ENCODE peak calls at places on chromosomes 3 and 15, in nine cellular contexts. One of them, this sample, is unnamed.

GRCh38 chr15:64213646-64214045 is 50.8 kb upstream of the PPIB start:
- DNase-seq in heart left ventricle: no peak
- DNase-seq in amygdala: no peak
- DNase-seq in RPMI8226: no peak
- DNase-seq in NCI-H748 treated with DMSO at 0.1 percent for 48 hours: no peak
- DNase-seq in frontal cortex: no peak
- DNase-seq in NAMALWA: no peak
- DNase-seq in activated T-helper 1 cell treated with Interleukin-2 at 50 U/mL for 16 hours: no peak
- DNase-seq in RWPE1: no peak
- DNase-seq in this sample: no peak

GRCh38 chr3:48858709-48859108 is 11.0 kb upstream of the PRKAR2A start:
- DNase-seq in NAMALWA: no peak
- DNase-seq in heart left ventricle: no peak
- DNase-seq in NCI-H748 treated with DMSO at 0.1 percent for 48 hours: no peak
- DNase-seq in amygdala: no peak
- DNase-seq in RPMI8226: no peak
- DNase-seq in activated T-helper 1 cell treated with Interleukin-2 at 50 U/mL for 16 hours: no peak
- DNase-seq in frontal cortex: no peak
- DNase-seq in RWPE1: no peak
- DNase-seq in this sample: no peak

GRCh38 chr15:90011705-90012104 is 10.6 kb downstream of the ZNF710 start:
- DNase-seq in NAMALWA: no peak
- DNase-seq in heart left ventricle: no peak
- DNase-seq in amygdala: no peak
- DNase-seq in RWPE1: no peak
- DNase-seq in RPMI8226: no peak
- DNase-seq in NCI-H748 treated with DMSO at 0.1 percent for 48 hours: no peak
- DNase-seq in frontal cortex: no peak
- DNase-seq in activated T-helper 1 cell treated with Interleukin-2 at 50 U/mL for 16 hours: no peak
- DNase-seq in this sample: no peak

GRCh38 chr15:27956285-27956684 is 142.8 kb downstream of the OCA2 start:
- DNase-seq in activated T-helper 1 cell treated with Interleukin-2 at 50 U/mL for 16 hours: no peak
- DNase-seq in NCI-H748 treated with DMSO at 0.1 percent for 48 hours: no peak
- DNase-seq in heart left ventricle: no peak
- DNase-seq in frontal cortex: no peak
- DNase-seq in NAMALWA: no peak
- DNase-seq in RPMI8226: peak; percentile 19
- DNase-seq in amygdala: no peak
- DNase-seq in RWPE1: peak; percentile 46
- DNase-seq in this sample: no peak

GRCh38 chr15:42155546-42156265 is 730 bp downstream of the PLA2G4F start:
- DNase-seq in amygdala: no peak
- DNase-seq in heart left ventricle: no peak
- DNase-seq in NCI-H748 treated with DMSO at 0.1 percent for 48 hours: no peak
- DNase-seq in RPMI8226: no peak
- DNase-seq in activated T-helper 1 cell treated with Interleukin-2 at 50 U/mL for 16 hours: no peak
- DNase-seq in NAMALWA: no peak
- DNase-seq in frontal cortex: no peak
- DNase-seq in RWPE1: no peak
- DNase-seq in this sample: no peak

GRCh38 chr15:33226559-33227181 is 32.2 kb upstream of the FMN1 start:
- DNase-seq in frontal cortex: no peak
- DNase-seq in RPMI8226: peak; percentile 50
- DNase-seq in RWPE1: peak; percentile 66
- DNase-seq in heart left ventricle: peak; percentile 47
- DNase-seq in NAMALWA: peak; percentile 95
- DNase-seq in NCI-H748 treated with DMSO at 0.1 percent for 48 hours: peak; percentile 7
- DNase-seq in amygdala: no peak
- DNase-seq in activated T-helper 1 cell treated with Interleukin-2 at 50 U/mL for 16 hours: peak; percentile 34
- DNase-seq in this sample: no peak

GRCh38 chr15:93882133-93882532 is 349.2 kb upstream of the MCTP2 start:
- DNase-seq in heart left ventricle: no peak
- DNase-seq in NAMALWA: no peak
- DNase-seq in frontal cortex: no peak
- DNase-seq in activated T-helper 1 cell treated with Interleukin-2 at 50 U/mL for 16 hours: no peak
- DNase-seq in RPMI8226: no peak
- DNase-seq in amygdala: no peak
- DNase-seq in NCI-H748 treated with DMSO at 0.1 percent for 48 hours: no peak
- DNase-seq in RWPE1: no peak
- DNase-seq in this sample: no peak

GRCh38 chr3:14228611-14229470 is 50.2 kb downstream of the LSM3 start:
- DNase-seq in RPMI8226: no peak
- DNase-seq in heart left ventricle: no peak
- DNase-seq in amygdala: no peak
- DNase-seq in NCI-H748 treated with DMSO at 0.1 percent for 48 hours: no peak
- DNase-seq in NAMALWA: no peak
- DNase-seq in activated T-helper 1 cell treated with Interleukin-2 at 50 U/mL for 16 hours: no peak
- DNase-seq in frontal cortex: no peak
- DNase-seq in RWPE1: no peak
- DNase-seq in this sample: no peak

GRCh38 chr3:27385504-27385903 is 16.3 kb upstream of the NEK10 start:
- DNase-seq in activated T-helper 1 cell treated with Interleukin-2 at 50 U/mL for 16 hours: no peak
- DNase-seq in heart left ventricle: no peak
- DNase-seq in RWPE1: no peak
- DNase-seq in RPMI8226: no peak
- DNase-seq in NCI-H748 treated with DMSO at 0.1 percent for 48 hours: no peak
- DNase-seq in NAMALWA: no peak
- DNase-seq in frontal cortex: no peak
- DNase-seq in amygdala: no peak
- DNase-seq in this sample: no peak

GRCh38 chr15:91922701-91923279 is 69.3 kb downstream of the SLCO3A1 start:
- DNase-seq in NCI-H748 treated with DMSO at 0.1 percent for 48 hours: peak; percentile 51
- DNase-seq in heart left ventricle: no peak
- DNase-seq in frontal cortex: no peak
- DNase-seq in RWPE1: no peak
- DNase-seq in activated T-helper 1 cell treated with Interleukin-2 at 50 U/mL for 16 hours: no peak
- DNase-seq in RPMI8226: no peak
- DNase-seq in NAMALWA: no peak
- DNase-seq in amygdala: no peak
- DNase-seq in this sample: no peak

GRCh38 chr3:114721864-114722263 is 425.2 kb downstream of the ZBTB20 start:
- DNase-seq in RPMI8226: no peak
- DNase-seq in NCI-H748 treated with DMSO at 0.1 percent for 48 hours: no peak
- DNase-seq in frontal cortex: no peak
- DNase-seq in activated T-helper 1 cell treated with Interleukin-2 at 50 U/mL for 16 hours: no peak
- DNase-seq in amygdala: no peak
- DNase-seq in NAMALWA: no peak
- DNase-seq in RWPE1: no peak
- DNase-seq in heart left ventricle: no peak
- DNase-seq in this sample: peak; percentile 7

GRCh38 chr3:184719709-184720108 is 7.8 kb upstream of the MAGEF1 start:
- DNase-seq in NCI-H748 treated with DMSO at 0.1 percent for 48 hours: no peak
- DNase-seq in NAMALWA: no peak
- DNase-seq in RWPE1: no peak
- DNase-seq in amygdala: no peak
- DNase-seq in heart left ventricle: no peak
- DNase-seq in RPMI8226: no peak
- DNase-seq in activated T-helper 1 cell treated with Interleukin-2 at 50 U/mL for 16 hours: no peak
- DNase-seq in frontal cortex: no peak
- DNase-seq in this sample: no peak

GRCh38 chr3:163327086-163327485 is 1751.2 kb downstream of the SI start:
- DNase-seq in NAMALWA: no peak
- DNase-seq in NCI-H748 treated with DMSO at 0.1 percent for 48 hours: no peak
- DNase-seq in frontal cortex: no peak
- DNase-seq in RPMI8226: no peak
- DNase-seq in RWPE1: no peak
- DNase-seq in heart left ventricle: no peak
- DNase-seq in activated T-helper 1 cell treated with Interleukin-2 at 50 U/mL for 16 hours: no peak
- DNase-seq in amygdala: no peak
- DNase-seq in this sample: no peak

GRCh38 chr3:95172549-95172948 is 1109.7 kb downstream of the NSUN3 start:
- DNase-seq in NAMALWA: no peak
- DNase-seq in RWPE1: no peak
- DNase-seq in RPMI8226: peak; percentile 3
- DNase-seq in heart left ventricle: no peak
- DNase-seq in activated T-helper 1 cell treated with Interleukin-2 at 50 U/mL for 16 hours: no peak
- DNase-seq in frontal cortex: no peak
- DNase-seq in amygdala: no peak
- DNase-seq in NCI-H748 treated with DMSO at 0.1 percent for 48 hours: peak; percentile 39
- DNase-seq in this sample: no peak

GRCh38 chr3:119778811-119779210 is 3.1 kb upstream of the NR1I2 start:
- DNase-seq in frontal cortex: no peak
- DNase-seq in amygdala: no peak
- DNase-seq in RPMI8226: no peak
- DNase-seq in NCI-H748 treated with DMSO at 0.1 percent for 48 hours: no peak
- DNase-seq in heart left ventricle: no peak
- DNase-seq in activated T-helper 1 cell treated with Interleukin-2 at 50 U/mL for 16 hours: no peak
- DNase-seq in RWPE1: no peak
- DNase-seq in NAMALWA: no peak
- DNase-seq in this sample: no peak

GRCh38 chr3:33115024-33115768 is 1.4 kb downstream of the CRTAP start:
- DNase-seq in activated T-helper 1 cell treated with Interleukin-2 at 50 U/mL for 16 hours: no peak
- DNase-seq in NCI-H748 treated with DMSO at 0.1 percent for 48 hours: no peak
- DNase-seq in NAMALWA: no peak
- DNase-seq in RPMI8226: peak; percentile 48
- DNase-seq in heart left ventricle: peak; percentile 77
- DNase-seq in amygdala: peak; percentile 37
- DNase-seq in RWPE1: peak; percentile 37
- DNase-seq in frontal cortex: peak; percentile 49
- DNase-seq in this sample: no peak

GRCh38 chr15:98164573-98164972 is 204.1 kb downstream of the ARRDC4 start:
- DNase-seq in NCI-H748 treated with DMSO at 0.1 percent for 48 hours: no peak
- DNase-seq in frontal cortex: no peak
- DNase-seq in NAMALWA: no peak
- DNase-seq in RWPE1: peak; percentile 30
- DNase-seq in amygdala: no peak
- DNase-seq in RPMI8226: no peak
- DNase-seq in activated T-helper 1 cell treated with Interleukin-2 at 50 U/mL for 16 hours: no peak
- DNase-seq in heart left ventricle: no peak
- DNase-seq in this sample: no peak

GRCh38 chr3:185758912-185759311 is 65.9 kb downstream of the IGF2BP2 start:
- DNase-seq in activated T-helper 1 cell treated with Interleukin-2 at 50 U/mL for 16 hours: no peak
- DNase-seq in heart left ventricle: no peak
- DNase-seq in NAMALWA: no peak
- DNase-seq in amygdala: no peak
- DNase-seq in NCI-H748 treated with DMSO at 0.1 percent for 48 hours: no peak
- DNase-seq in RWPE1: no peak
- DNase-seq in RPMI8226: no peak
- DNase-seq in frontal cortex: no peak
- DNase-seq in this sample: no peak

GRCh38 chr15:22956257-22956979 is 23.8 kb downstream of the CYFIP1 start:
- DNase-seq in NCI-H748 treated with DMSO at 0.1 percent for 48 hours: no peak
- DNase-seq in heart left ventricle: peak; percentile 67
- DNase-seq in frontal cortex: no peak
- DNase-seq in activated T-helper 1 cell treated with Interleukin-2 at 50 U/mL for 16 hours: no peak
- DNase-seq in RWPE1: no peak
- DNase-seq in RPMI8226: no peak
- DNase-seq in NAMALWA: no peak
- DNase-seq in amygdala: peak; percentile 46
- DNase-seq in this sample: no peak